ENCODE peak calls at places on chromosomes 13 and 19, in ten cellular contexts. V, P, G, A, F, Z, O, C, I and S are unnamed samples.

GRCh38 chr19:53161123-53161522 is 2.3 kb upstream of the ZNF347 start:
- DNase-seq in V (no peak), P (no peak), G (no peak), A (no peak), F (no peak), Z (no peak), O (no peak), C (no peak), I (no peak), S (no peak)

GRCh38 chr13:76017861-76018556 is 381.9 kb downstream of the LMO7 start:
- DNase-seq in V (no peak), P (no peak), G (no peak), A (no peak), F (no peak), Z (no peak), O (no peak), C (no peak), I (no peak), S (no peak)

GRCh38 chr13:44148159-44148929 is 225.3 kb upstream of the SERP2 start:
- DNase-seq in V (peak), P (no peak), G (no peak), A (no peak), F (no peak), Z (peak), O (no peak), C (no peak), I (no peak), S (no peak)

GRCh38 chr19:36973021-36973843 is 57.1 kb downstream of the ZNF568 start:
- DNase-seq in V (peak), P (peak), G (peak), A (peak), F (peak), Z (peak), O (peak), C (peak), I (peak), S (peak)

GRCh38 chr13:68358218-68358817 is 1128.2 kb upstream of the PCDH9 start:
- DNase-seq in V (no peak), P (no peak), G (no peak), A (no peak), F (no peak), Z (no peak), O (peak), C (no peak), I (peak), S (no peak)

GRCh38 chr13:27533155-27533643 is 82.8 kb upstream of the MTIF3 start:
- DNase-seq in V (peak), P (peak), G (peak), A (peak), F (no peak), Z (peak), O (peak), C (peak), I (peak), S (peak)

GRCh38 chr19:46718157-46718933 is 1.4 kb upstream of the PRKD2 start:
- DNase-seq in V (no peak), P (no peak), G (peak), A (no peak), F (peak), Z (no peak), O (no peak), C (no peak), I (peak), S (peak)

GRCh38 chr19:7751157-7751783 is 3.9 kb upstream of the CD209 start:
- DNase-seq in V (peak), P (no peak), G (peak), A (no peak), F (peak), Z (peak), O (no peak), C (no peak), I (no peak), S (no peak)

GRCh38 chr13:22009500-22009899 is 338.6 kb downstream of the FGF9 start:
- DNase-seq in V (no peak), P (no peak), G (no peak), A (no peak), F (no peak), Z (no peak), O (no peak), C (peak), I (no peak), S (no peak)

GRCh38 chr13:73732350-73732749 is 401.9 kb downstream of the KLF12 start:
- DNase-seq in V (no peak), P (no peak), G (no peak), A (no peak), F (no peak), Z (no peak), O (no peak), C (no peak), I (no peak), S (no peak)

GRCh38 chr13:49374585-49375290 is 69.1 kb downstream of the CAB39L start:
- DNase-seq in V (peak), P (no peak), G (peak), A (no peak), F (no peak), Z (peak), O (peak), C (no peak), I (peak), S (peak)

GRCh38 chr13:96229356-96229755 is 139.4 kb downstream of the HS6ST3 start:
- DNase-seq in V (peak), P (no peak), G (peak), A (no peak), F (peak), Z (no peak), O (no peak), C (no peak), I (peak), S (no peak)
- TF ChIP-seq CTCF in V (peak), P (peak), G (peak), A (no peak), F (peak), Z (peak), O (peak), C (peak), I (peak), S (peak)

GRCh38 chr13:109196896-109197295 is 567.5 kb downstream of the MYO16 start:
- DNase-seq in V (no peak), P (no peak), G (no peak), A (no peak), F (no peak), Z (no peak), O (no peak), C (no peak), I (no peak), S (no peak)
- TF ChIP-seq CTCF in V (no peak), P (no peak), G (no peak), A (no peak), F (no peak), Z (no peak), O (no peak), C (no peak), I (peak), S (no peak)

GRCh38 chr19:35310331-35310730 is 18.4 kb downstream of the MAG start:
- DNase-seq in V (no peak), P (no peak), G (no peak), A (no peak), F (no peak), Z (no peak), O (no peak), C (no peak), I (no peak), S (no peak)
- TF ChIP-seq CTCF in V (no peak), P (no peak), G (no peak), A (no peak), F (no peak), Z (no peak), O (no peak), C (no peak), I (no peak), S (no peak)

GRCh38 chr13:96819375-96819774 is 174.9 kb downstream of the OXGR1 start:
- DNase-seq in V (no peak), P (no peak), G (no peak), A (no peak), F (no peak), Z (no peak), O (no peak), C (no peak), I (no peak), S (no peak)

GRCh38 chr13:96816874-96817273 is 177.4 kb downstream of the OXGR1 start:
- DNase-seq in V (no peak), P (no peak), G (no peak), A (no peak), F (no peak), Z (no peak), O (no peak), C (no peak), I (no peak), S (no peak)

GRCh38 chr13:96816261-96816660 is 178.0 kb downstream of the OXGR1 start:
- DNase-seq in V (peak), P (no peak), G (peak), A (no peak), F (no peak), Z (no peak), O (no peak), C (no peak), I (no peak), S (no peak)

GRCh38 chr13:96821381-96821780 is 172.9 kb downstream of the OXGR1 start:
- DNase-seq in V (peak), P (no peak), G (peak), A (no peak), F (no peak), Z (peak), O (peak), C (no peak), I (peak), S (no peak)

DNA sequence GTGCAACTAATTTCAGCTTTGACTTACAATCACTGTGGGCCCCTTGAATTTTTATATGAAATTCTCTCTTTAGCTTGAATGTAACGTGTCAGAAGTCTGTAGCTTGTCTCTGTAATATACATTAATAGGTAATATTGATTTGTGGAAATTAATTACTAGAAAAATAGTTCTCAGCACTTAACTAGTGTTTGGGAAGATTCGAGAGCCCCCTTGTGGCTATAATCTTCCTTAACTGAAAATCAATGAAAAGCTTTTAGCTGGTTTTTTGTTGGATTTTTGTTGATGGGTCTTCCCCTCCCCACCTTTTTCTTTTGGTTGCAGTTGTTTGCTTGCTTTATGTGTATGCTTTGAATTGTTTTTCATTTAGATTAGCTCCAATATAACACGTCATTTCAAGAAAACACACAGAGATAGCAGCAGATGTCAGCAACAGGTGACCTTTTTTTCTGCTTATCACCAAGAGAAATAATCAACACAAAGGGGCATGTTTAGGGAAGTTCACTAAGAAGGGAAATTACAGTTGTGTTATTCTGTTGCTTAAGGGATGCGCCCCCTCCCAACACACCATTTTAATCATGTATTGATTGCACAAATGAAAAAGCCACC is 176.8 kb downstream of the OXGR1 start:
- DNase-seq in V (peak), P (no peak), G (peak), A (no peak), F (no peak), Z (peak), O (peak), C (no peak), I (peak), S (no peak)
- TF ChIP-seq CTCF in V (peak), P (peak), G (peak), A (peak), F (peak), Z (peak), O (peak), C (peak), I (peak), S (peak)

GRCh38 chr13:66689628-66690027 is 540.5 kb downstream of the PCDH9 start:
- DNase-seq in V (peak), P (no peak), G (peak), A (no peak), F (no peak), Z (peak), O (peak), C (no peak), I (peak), S (no peak)
- TF ChIP-seq CTCF in V (peak), P (peak), G (peak), A (peak), F (no peak), Z (peak), O (peak), C (no peak), I (peak), S (no peak)

DNA sequence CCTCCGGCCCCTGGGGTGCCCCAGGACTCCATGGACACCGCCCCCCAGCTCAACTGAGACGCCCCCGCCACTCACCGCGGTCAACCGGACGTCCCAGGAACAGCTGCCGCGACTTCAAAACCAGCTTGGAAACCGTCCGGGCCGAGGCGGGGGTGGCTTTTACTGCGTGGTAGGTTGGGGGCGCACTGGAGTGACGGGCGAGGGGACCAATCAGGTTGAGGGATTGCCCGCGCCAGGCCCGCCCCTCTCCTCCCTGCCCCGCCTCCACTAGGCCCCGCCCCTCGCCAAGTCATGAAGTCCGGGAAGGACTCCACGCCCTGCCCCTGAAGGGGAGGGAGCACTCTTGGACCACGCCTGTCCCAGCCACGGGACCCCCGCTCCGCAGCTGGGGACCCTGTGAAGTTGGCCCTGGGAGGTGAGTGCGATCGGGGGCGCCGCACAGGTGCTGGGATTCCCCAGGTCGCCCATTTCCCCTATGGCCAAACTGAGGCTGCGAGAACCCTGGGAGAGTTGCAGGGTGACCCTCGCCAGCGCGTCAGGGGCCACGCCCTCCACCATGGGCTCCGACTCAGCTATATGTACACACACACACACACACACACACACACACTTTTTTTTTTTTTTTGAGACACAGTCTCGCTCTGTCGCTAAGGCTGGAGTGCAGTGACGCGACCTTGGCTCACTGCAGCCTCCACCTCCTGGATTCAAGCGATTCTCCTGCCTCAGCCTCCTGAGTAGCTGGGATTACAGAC is at the start of gene PLIN3:
- DNase-seq in V (peak), P (peak), G (peak), A (peak), F (peak), Z (peak), O (peak), C (peak), I (peak), S (peak)
- TF ChIP-seq CTCF in V (no peak), P (no peak), G (no peak), A (no peak), F (no peak), Z (no peak), O (no peak), C (no peak), I (no peak), S (peak)

DNA sequence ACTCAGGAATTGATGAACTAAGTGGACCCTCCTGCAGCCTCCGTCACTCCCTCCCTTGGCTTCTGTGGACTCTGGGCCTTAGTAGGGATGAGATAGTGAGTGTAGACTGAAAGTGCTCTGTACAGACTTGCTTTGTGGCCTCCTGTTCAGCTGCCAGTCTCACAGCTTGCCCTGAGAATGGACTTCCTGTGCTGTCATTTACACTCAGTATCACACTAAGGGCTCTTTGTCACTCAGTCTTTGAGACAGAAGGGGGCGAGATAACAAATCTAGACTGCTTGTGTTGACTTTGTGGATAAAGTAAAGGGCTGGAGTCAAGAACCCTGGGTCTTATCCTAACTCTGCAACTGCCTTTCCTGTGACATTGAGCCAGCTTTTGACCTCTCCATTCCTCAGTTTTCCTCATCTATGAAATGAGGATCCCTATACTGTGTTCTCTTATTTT is 21.0 kb upstream of the SPRY2 start:
- DNase-seq in V (no peak), P (no peak), G (no peak), A (peak), F (no peak), Z (no peak), O (no peak), C (no peak), I (peak), S (peak)
- TF ChIP-seq CTCF in V (no peak), P (no peak), G (no peak), A (no peak), F (no peak), Z (no peak), O (no peak), C (no peak), I (no peak), S (peak)